ENCODE peak calls at places on chromosomes 12 and 14, in ten cellular contexts. I, S, B, Y, P, U, K, M, T and O are unnamed samples.
A peak's percentile ranks its signal among the peaks of the same experiment; 100 is the strongest.

GRCh38 chr12:80936353-80936641 is 1.4 kb downstream of the LIN7A start:
- DNase-seq in S (no peak), M (peak; percentile 46), U (no peak), P (no peak), K (peak; percentile 50), T (no peak), Y (no peak), B (no peak), I (no peak), O (no peak)

GRCh38 chr12:3117144-3117581 is 40.0 kb downstream of the TSPAN9 start:
- DNase-seq in U (no peak), B (no peak), P (no peak), I (no peak), T (no peak), S (no peak), M (no peak), Y (peak; percentile 19), K (no peak), O (no peak)

GRCh38 chr12:22525426-22525825 is 18.9 kb downstream of the C2CD5 start:
- DNase-seq in T (no peak), K (no peak), P (no peak), I (no peak), U (no peak), B (no peak), M (no peak), Y (no peak), S (no peak), O (no peak)

GRCh38 chr12:120944645-120945217 is 33.6 kb upstream of the HNF1A start:
- DNase-seq in T (peak; percentile 10), Y (peak; percentile 58), I (peak; percentile 71), M (peak; percentile 62), B (peak; percentile 75), P (no peak), K (peak; percentile 29), S (peak; percentile 96), U (no peak), O (peak; percentile 57)

GRCh38 chr12:31224768-31225448 is 101.0 kb downstream of the SINHCAF start:
- DNase-seq in K (no peak), M (no peak), P (no peak), T (no peak), I (no peak), Y (no peak), S (peak; percentile 92), U (no peak), B (no peak), O (no peak)

GRCh38 chr12:78483767-78484315 is 380.7 kb upstream of the SYT1 start:
- DNase-seq in B (no peak), K (no peak), I (no peak), M (no peak), U (no peak), T (no peak), S (no peak), Y (no peak), P (no peak), O (no peak)

GRCh38 chr12:4107436-4107878 is 166.1 kb upstream of the CCND2 start:
- DNase-seq in Y (no peak), K (no peak), B (peak; percentile 26), M (peak; percentile 44), I (no peak), T (peak; percentile 8), U (peak; percentile 42), S (peak; percentile 89), P (no peak), O (peak; percentile 30)

GRCh38 chr14:102539544-102540309 is 30.2 kb upstream of the ANKRD9 start:
- DNase-seq in I (no peak), M (peak; percentile 65), Y (peak; percentile 71), K (peak; percentile 41), S (no peak), P (no peak), B (no peak), T (peak; percentile 10), U (no peak), O (no peak)

GRCh38 chr12:41293011-41293410 is 104.9 kb downstream of the PDZRN4 start:
- DNase-seq in K (no peak), U (peak; percentile 80), M (no peak), I (no peak), B (no peak), T (no peak), S (no peak), Y (no peak), P (no peak), O (no peak)

GRCh38 chr14:79294506-79294905 is 916.8 kb downstream of the DIO2 start:
- DNase-seq in M (no peak), U (no peak), S (no peak), B (no peak), P (no peak), I (no peak), Y (no peak), T (no peak), K (no peak), O (no peak)

GRCh38 chr14:72965249-72965648 is 39.0 kb downstream of the DCAF4 start:
- DNase-seq in T (peak; percentile 6), B (no peak), I (no peak), U (peak; percentile 11), P (no peak), Y (peak; percentile 62), M (no peak), K (no peak), S (no peak), O (no peak)

GRCh38 chr12:57632898-57633825 is at the start of gene B4GALNT1:
- DNase-seq in U (no peak), K (peak; percentile 50), M (peak; percentile 71), S (peak; percentile 92), P (peak; percentile 74), Y (peak; percentile 76), I (peak; percentile 90), T (no peak), B (peak; percentile 56), O (peak; percentile 43)

GRCh38 chr14:68781161-68782021 is 11.5 kb downstream of the ZFP36L1 start:
- DNase-seq in K (no peak), S (peak; percentile 50), I (peak; percentile 87), T (no peak), U (no peak), P (no peak), B (peak; percentile 54), M (peak; percentile 49), Y (peak; percentile 54), O (peak; percentile 56)

GRCh38 chr12:70402597-70402996 is 36.5 kb downstream of the KCNMB4 start:
- DNase-seq in P (no peak), I (no peak), K (no peak), B (no peak), S (no peak), Y (no peak), M (no peak), T (no peak), U (no peak), O (no peak)

GRCh38 chr12:46910830-46911229 is 85.0 kb upstream of the SLC38A4 start:
- DNase-seq in I (no peak), T (no peak), K (no peak), M (no peak), Y (no peak), P (no peak), U (no peak), S (no peak), B (no peak), O (no peak)

GRCh38 chr14:55274760-55275159 is 3.5 kb downstream of the FBXO34 start:
- DNase-seq in Y (no peak), I (no peak), U (no peak), B (no peak), M (no peak), P (no peak), S (no peak), K (no peak), T (peak; percentile 23), O (no peak)

GRCh38 chr12:9793774-9794395 is 33.2 kb upstream of the CD69 start:
- DNase-seq in U (no peak), Y (no peak), P (no peak), B (no peak), K (no peak), I (no peak), M (no peak), T (no peak), S (no peak), O (no peak)

GRCh38 chr14:29668201-29668600 is 259.4 kb downstream of the PRKD1 start:
- DNase-seq in S (no peak), M (no peak), U (no peak), P (no peak), T (no peak), Y (no peak), K (no peak), B (no peak), I (no peak), O (no peak)

GRCh38 chr12:117294206-117294605 is 67.2 kb downstream of the NOS1 start:
- DNase-seq in B (no peak), K (no peak), U (no peak), I (no peak), Y (no peak), T (no peak), P (no peak), S (peak; percentile 58), M (no peak), O (no peak)

GRCh38 chr14:27528328-27528727 is 930.5 kb upstream of the NOVA1 start:
- DNase-seq in U (peak; percentile 5), B (no peak), Y (no peak), T (no peak), I (no peak), K (no peak), P (no peak), M (no peak), S (no peak), O (no peak)
- TF ChIP-seq CTCF in U (peak; percentile 73), B (no peak), Y (no peak), T (no peak), I (no peak), K (no peak), P (no peak), M (peak; percentile 14), S (peak; percentile 72), O (no peak)

GRCh38 chr14:58665773-58666500 is 28.2 kb downstream of the DACT1 start:
- DNase-seq in K (no peak), I (no peak), T (no peak), S (no peak), Y (no peak), M (no peak), B (no peak), P (no peak), U (no peak), O (no peak)
- H3K27ac ChIP-seq in K (no peak overlapping the region), I (no peak overlapping the region), T (no peak overlapping the region), S (no peak overlapping the region), Y (no peak overlapping the region), M (no peak overlapping the region), B (no peak overlapping the region), P (no peak overlapping the region), U (no peak overlapping the region), O (no peak overlapping the region)

DNA sequence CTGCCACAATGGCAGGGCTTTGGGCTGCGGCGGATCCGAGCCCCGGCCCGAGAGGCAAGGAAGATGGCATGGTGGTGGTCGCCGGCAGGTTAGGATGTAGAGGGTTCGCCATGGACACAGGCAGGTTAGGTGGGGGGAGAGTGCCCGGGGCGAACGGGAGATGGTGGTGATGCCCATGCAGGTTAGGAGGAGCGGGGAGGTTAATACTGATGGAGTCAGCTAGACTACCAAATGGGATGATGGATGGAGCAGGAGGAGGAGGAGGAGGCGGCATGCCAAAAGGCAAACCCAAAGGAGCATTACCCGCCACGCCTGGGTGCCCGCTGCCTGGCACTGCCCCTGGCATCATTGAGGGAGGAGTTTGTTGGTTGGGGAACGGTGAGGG is 6.2 kb downstream of the MYL6 start:
- DNase-seq in S (no peak), K (no peak), M (no peak), Y (no peak), P (no peak), U (no peak), I (no peak), B (no peak), T (no peak), O (no peak)
- H3K27me3 ChIP-seq in S (no peaks in the 10 kb centered on the region), K (no peaks in the 10 kb centered on the region), M (no peaks in the 10 kb centered on the region), Y (no peaks in the 10 kb centered on the region), P (no peaks in the 10 kb centered on the region), U (no peaks in the 10 kb centered on the region), I (no peaks in the 10 kb centered on the region), B (no peaks in the 10 kb centered on the region), T (no peaks in the 10 kb centered on the region), O (no peaks in the 10 kb centered on the region)

GRCh38 chr14:76514599-76514998 is 138.7 kb downstream of the ESRRB start:
- DNase-seq in T (no peak), S (peak; percentile 44), P (no peak), B (peak; percentile 53), K (no peak), U (no peak), I (peak; percentile 25), Y (no peak), M (no peak), O (no peak)
- TF ChIP-seq CTCF in T (peak; percentile 32), S (peak; percentile 26), P (no peak), B (peak; percentile 32), K (no peak), U (peak; percentile 69), I (no peak), Y (no peak), M (no peak), O (no peak)